ENCODE peak calls at places on chromosome 1, in four cellular contexts. C, P, H and A are unnamed samples.

GRCh38 chr1:6497215-6497866 is 5.9 kb upstream of the PLEKHG5 start:
- DNase-seq in H (peak; percentile 60), C (peak; percentile 54), P (no peak), A (peak; percentile 49)

GRCh38 chr1:33738976-33739375 is 124.9 kb upstream of the HMGB4 start:
- DNase-seq in C (no peak), P (no peak), H (no peak), A (no peak)

GRCh38 chr1:41475859-41476567 is 8.5 kb downstream of the EDN2 start:
- DNase-seq in H (no peak), C (no peak), P (peak; percentile 67), A (no peak)

GRCh38 chr1:229621663-229622062 is 4.3 kb downstream of the TAF5L start:
- DNase-seq in C (no peak), H (no peak), P (peak; percentile 38), A (no peak)

GRCh38 chr1:180154325-180155201 is at the start of gene QSOX1:
- DNase-seq in H (peak; percentile 90), C (peak; percentile 92), P (peak; percentile 68), A (peak; percentile 84)

GRCh38 chr1:184759651-184760050 is 5.0 kb upstream of the EDEM3 start:
- DNase-seq in C (no peak), P (no peak), H (no peak), A (no peak)

GRCh38 chr1:6033986-6034749 is 11.5 kb upstream of the KCNAB2 start:
- DNase-seq in P (no peak), C (peak; percentile 44), H (peak; percentile 30), A (peak; percentile 24)

GRCh38 chr1:201928266-201928665 is 18.1 kb downstream of the LMOD1 start:
- DNase-seq in H (no peak), C (no peak), P (no peak), A (no peak)

GRCh38 chr1:6041432-6042062 is 4.1 kb upstream of the KCNAB2 start:
- DNase-seq in C (peak; percentile 32), H (peak; percentile 35), P (no peak), A (no peak)

GRCh38 chr1:231844986-231845502 is 218.5 kb downstream of the DISC1 start:
- DNase-seq in H (no peak), C (no peak), P (peak; percentile 60), A (peak; percentile 6)

GRCh38 chr1:63698001-63698838 is 75.6 kb upstream of the ROR1 start:
- DNase-seq in C (peak; percentile 67), P (no peak), H (no peak), A (no peak)

GRCh38 chr1:208387908-208388756 is 143.9 kb upstream of the PLXNA2 start:
- DNase-seq in C (no peak), H (no peak), P (no peak), A (no peak)

GRCh38 chr1:114750780-114751179 is 7.0 kb downstream of the CSDE1 start:
- DNase-seq in C (no peak), H (no peak), P (peak; percentile 11), A (peak; percentile 11)

GRCh38 chr1:101444873-101445618 is 208.2 kb downstream of the S1PR1 start:
- DNase-seq in H (peak; percentile 35), C (no peak), P (no peak), A (no peak)

GRCh38 chr1:38076455-38076854 is 29.9 kb upstream of the POU3F1 start:
- DNase-seq in H (no peak), C (no peak), P (no peak), A (no peak)

GRCh38 chr1:54282101-54282847 is 82.3 kb downstream of the MRPL37 start:
- DNase-seq in H (no peak), P (no peak), C (no peak), A (no peak)

GRCh38 chr1:207867136-207868081 is 43.5 kb downstream of the CD34 start:
- DNase-seq in H (peak; percentile 40), C (peak; percentile 72), P (no peak), A (peak; percentile 54)

GRCh38 chr1:209882942-209883340 is 55.1 kb upstream of the SYT14 start:
- DNase-seq in H (no peak), C (no peak), P (no peak), A (no peak)

GRCh38 chr1:114345930-114346479 is 165.0 kb downstream of the TRIM33 start:
- DNase-seq in C (no peak), P (no peak), H (no peak), A (no peak)

GRCh38 chr1:232891116-232891515 is 59.3 kb upstream of the NTPCR start:
- DNase-seq in C (no peak), H (no peak), P (peak; percentile 98), A (no peak)

GRCh38 chr1:154974808-154975408 is 427 bp downstream of the CKS1B start:
- DNase-seq in C (peak; percentile 94), P (peak; percentile 79), H (peak; percentile 93), A (peak; percentile 93)

DNA sequence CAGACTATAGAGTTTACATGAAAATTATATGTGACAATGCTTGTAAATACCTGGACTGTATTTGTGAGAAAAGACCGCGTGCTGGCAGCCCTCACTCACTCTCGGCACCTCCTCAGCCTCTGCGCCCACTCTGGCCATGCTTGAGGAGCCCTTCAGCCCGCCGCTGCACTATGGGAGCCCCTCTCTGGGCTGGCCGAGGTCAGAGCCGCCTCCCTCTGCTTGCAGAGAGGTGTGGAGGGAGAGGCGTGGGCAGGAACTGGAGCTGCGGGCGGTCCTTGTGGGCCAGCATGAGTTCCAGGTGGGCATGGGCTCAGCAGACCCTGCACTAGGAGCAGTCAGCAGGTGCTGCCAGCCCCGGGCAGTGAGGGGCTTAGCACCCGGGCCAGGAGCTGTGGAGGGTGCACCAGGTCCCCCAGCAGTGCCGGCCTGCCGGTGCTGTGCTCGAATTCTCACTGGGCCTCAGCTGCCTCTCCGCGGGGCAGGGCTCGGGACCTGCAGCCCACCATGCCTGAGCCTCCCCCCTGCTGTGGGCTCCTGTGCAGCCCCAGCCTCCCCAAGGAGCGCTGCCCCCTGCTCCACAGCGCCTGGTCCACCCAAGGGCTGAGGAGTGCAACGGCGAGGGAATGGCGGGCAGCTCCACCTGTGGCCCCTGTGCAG is 482.5 kb downstream of the AGBL4 start:
- DNase-seq in P (no peak), C (no peak), H (no peak), A (no peak)
- H3K9me3 ChIP-seq in P (no peaks in the 10 kb centered on the region), C (peaks cover 12% of the 10 kb centered on the region), H (no peaks in the 10 kb centered on the region), A (no peaks in the 10 kb centered on the region)

DNA sequence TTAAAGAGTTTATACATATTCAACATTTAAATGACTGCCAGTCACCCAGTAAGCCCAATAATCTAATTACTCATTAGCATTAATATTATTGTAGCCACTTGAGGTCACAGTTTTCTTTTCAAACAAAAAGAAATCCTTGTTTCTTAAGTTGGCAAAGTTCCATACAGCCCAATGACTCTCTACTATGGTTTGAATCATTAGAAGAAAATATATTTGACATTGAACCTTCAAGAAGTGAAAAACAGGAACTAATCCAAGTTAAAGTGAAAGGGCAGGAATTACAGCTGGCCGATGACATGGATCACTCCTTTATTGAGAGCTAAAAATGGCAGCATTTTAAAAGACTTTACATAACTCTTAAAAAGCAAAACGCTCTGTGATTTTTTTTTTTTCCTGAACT is 323.3 kb downstream of the HHIPL2 start:
- DNase-seq in H (no peak), P (peak; percentile 4), C (no peak), A (no peak)
- H3K4me3 ChIP-seq in H (no peak overlapping the region), P (no peak overlapping the region), C (no peak overlapping the region), A (no peak overlapping the region)

GRCh38 chr1:182459949-182460348 is 10.0 kb downstream of the RGSL1 start:
- DNase-seq in C (no peak), H (no peak), P (no peak), A (no peak)
- H3K27me3 ChIP-seq in C (no peaks in the 10 kb centered on the region), H (no peaks in the 10 kb centered on the region), P (no peaks in the 10 kb centered on the region), A (peaks cover 2% of the 10 kb centered on the region)

GRCh38 chr1:3120994-3121393 is 52.0 kb downstream of the PRDM16 start:
- DNase-seq in P (no peak), H (no peak), C (no peak), A (no peak)
- H3K9me3 ChIP-seq in P (no peaks in the 10 kb centered on the region), H (no peaks in the 10 kb centered on the region), C (no peaks in the 10 kb centered on the region), A (no peaks in the 10 kb centered on the region)

GRCh38 chr1:58402444-58402843 is 144.1 kb downstream of the OMA1 start:
- DNase-seq in C (no peak), P (peak; percentile 56), H (no peak), A (no peak)
- H3K4me3 ChIP-seq in C (no peak overlapping the region), P (peak overlapping the region; percentile 3), H (no peak overlapping the region), A (no peak overlapping the region)

DNA sequence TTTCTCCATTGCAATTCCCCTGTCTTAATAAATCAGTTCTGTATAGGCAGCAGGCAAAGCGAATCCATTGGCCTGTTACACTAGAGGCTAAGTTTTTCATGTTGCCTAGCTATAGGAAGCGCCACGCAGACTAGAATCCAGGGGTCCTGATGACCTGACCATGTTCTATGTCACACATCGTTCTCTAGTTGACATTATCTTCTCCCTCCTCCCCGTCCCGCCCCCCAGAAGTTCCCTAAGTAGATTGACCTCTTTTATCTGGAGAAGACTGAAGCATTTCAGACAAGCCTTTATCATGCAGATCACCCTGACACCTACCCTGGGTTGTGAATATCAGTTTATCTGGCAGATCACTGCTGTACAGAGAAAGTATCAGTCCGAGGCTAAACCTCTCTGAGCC is 22.2 kb upstream of the ZFYVE9 start:
- DNase-seq in C (no peak), P (no peak), H (no peak), A (no peak)
- H3K27me3 ChIP-seq in C (no peaks in the 10 kb centered on the region), P (peaks cover 4% of the 10 kb centered on the region), H (no peaks in the 10 kb centered on the region), A (no peaks in the 10 kb centered on the region)

DNA sequence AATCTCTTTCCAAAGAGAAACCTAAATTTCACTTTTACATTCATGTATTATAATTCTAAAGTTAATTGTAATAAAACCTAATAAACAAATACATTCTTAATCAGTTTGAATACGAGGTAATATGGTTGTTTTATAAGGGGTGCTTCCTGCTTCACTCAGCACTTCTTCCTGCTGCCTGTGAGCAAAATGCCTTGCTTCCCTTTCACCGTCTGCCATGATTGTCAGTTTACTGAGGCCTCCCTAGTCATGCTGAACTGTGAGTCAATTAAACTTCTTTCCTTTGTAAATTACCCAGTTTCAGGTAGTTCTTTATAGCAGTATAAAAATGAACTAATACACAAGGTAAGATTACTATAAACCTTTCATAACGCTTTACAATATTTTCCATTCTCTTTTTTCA is 491.1 kb upstream of the LRRC7 start:
- DNase-seq in H (no peak), P (no peak), C (no peak), A (no peak)
- H3K9me3 ChIP-seq in H (no peaks in the 10 kb centered on the region), P (no peaks in the 10 kb centered on the region), C (no peaks in the 10 kb centered on the region), A (no peaks in the 10 kb centered on the region)

DNA sequence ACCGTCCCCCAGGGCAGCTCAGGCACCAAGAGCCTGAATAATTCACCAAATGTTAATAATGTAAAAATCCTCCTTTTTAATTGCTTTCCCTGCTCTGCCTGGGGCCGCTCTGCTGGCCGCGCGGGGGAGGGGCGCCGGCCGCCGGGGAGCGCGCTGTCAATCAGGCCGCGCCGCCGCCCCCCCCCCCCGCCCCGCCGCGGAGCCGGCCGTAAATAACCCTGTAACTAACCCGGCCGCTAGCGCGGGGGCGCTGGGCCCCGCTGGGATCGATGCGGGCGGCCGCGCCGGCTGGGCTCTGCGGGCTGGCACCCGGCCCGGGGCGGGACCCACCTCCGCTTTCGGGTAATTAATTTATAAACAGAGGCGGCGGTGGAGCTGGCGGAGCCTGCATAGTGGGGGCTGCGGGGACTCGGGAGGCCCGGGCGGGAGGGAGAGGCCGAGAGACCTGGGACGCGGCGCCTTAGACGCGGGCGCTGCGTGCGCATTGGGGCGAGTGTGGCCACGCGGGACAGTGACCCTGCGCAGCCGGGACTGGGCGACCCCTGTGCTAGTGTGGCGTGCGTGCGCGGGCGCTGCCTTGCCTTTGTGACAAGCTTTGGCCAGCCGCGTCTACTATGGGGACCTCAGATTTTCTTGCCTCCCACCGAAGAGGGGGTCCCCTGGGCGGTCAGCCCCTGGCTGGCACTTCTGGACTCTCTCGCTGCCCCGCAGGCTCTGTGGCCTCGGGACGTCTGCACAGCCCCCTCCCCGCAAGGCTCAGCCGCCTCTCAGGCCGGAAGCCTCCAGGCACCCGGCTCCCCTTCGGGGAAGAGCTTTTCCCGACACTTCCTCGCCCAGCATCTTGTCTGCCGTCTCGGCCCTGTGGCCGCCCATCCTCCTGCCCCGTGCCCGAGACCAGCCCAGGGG is 16.7 kb downstream of the SAMD11 start:
- DNase-seq in H (peak; percentile 35), C (peak; percentile 56), P (peak; percentile 59), A (peak; percentile 26)
- H3K4me3 ChIP-seq in H (peak overlapping the region; percentile 38), C (peak overlapping the region; percentile 44), P (no peak overlapping the region), A (no peak overlapping the region)